ENCODE peak calls at places on chromosomes 7 and 10, in seven cellular contexts. O is activated T-helper 1 cell treated with anti-CD3 and anti-CD28 coated beads, Interleukin-12 subunit alpha, Interleukin-12 subunit beta, Interleukin-2, Interleukin-4 antibody, amounts not matched to agents 30 ng/mL and 10 ng/mL and 1 ng/mL, durations not matched to agents 14 hours and 24 hours and 36 hours; D is naive thymus-derived CD4-positive, alpha-beta T cell; A is brain microvascular endothelial cell; S is stimulated activated CD4-positive, alpha-beta T cell treated with anti-CD3 and anti-CD28 coated beads, Interleukin-4, amount 100 ng/mL, for 24 hours; K is AG04450; U is aorta. E is an unnamed sample.

GRCh38 chr10:84294766-84295447 is 33.5 kb upstream of the CCSER2 start:
- DNase-seq in O (no peak), D (no peak), A (no peak), S (no peak), K (no peak), U (no peak), E (no peak)

GRCh38 chr10:114312585-114312984 is 73.5 kb downstream of the VWA2 start:
- DNase-seq in O (no peak), D (no peak), A (no peak), S (no peak), K (no peak), U (peak), E (no peak)

GRCh38 chr10:88232029-88232895 is 350.9 kb downstream of the RNLS start:
- DNase-seq in O (no peak), D (no peak), A (peak), S (no peak), K (no peak), U (peak), E (peak)

GRCh38 chr10:75770634-75771081 is 339.2 kb downstream of the LRMDA start:
- DNase-seq in O (no peak), D (no peak), A (no peak), S (no peak), K (no peak), U (no peak), E (no peak)

GRCh38 chr7:157043745-157044144 is 33.3 kb upstream of the MNX1 start:
- DNase-seq in O (no peak), D (no peak), A (peak), S (no peak), K (peak), U (no peak), E (no peak)

GRCh38 chr7:152733286-152733934 is 26.1 kb upstream of the ACTR3B start:
- DNase-seq in O (no peak), D (no peak), A (no peak), S (no peak), K (no peak), U (no peak), E (no peak)

GRCh38 chr10:78407009-78407711 is 373.5 kb downstream of the RPS24 start:
- DNase-seq in O (peak), D (peak), A (peak), S (peak), K (peak), U (peak), E (peak)

GRCh38 chr7:27677912-27678612 is 15.4 kb upstream of the HIBADH start:
- DNase-seq in O (no peak), D (no peak), A (peak), S (no peak), K (peak), U (no peak), E (peak)

GRCh38 chr10:79056736-79057391 is 11.9 kb upstream of the ZMIZ1 start:
- DNase-seq in O (no peak), D (no peak), A (no peak), S (no peak), K (no peak), U (peak), E (no peak)

GRCh38 chr10:72074413-72075183 is 13.8 kb downstream of the SPOCK2 start:
- DNase-seq in O (no peak), D (no peak), A (no peak), S (no peak), K (no peak), U (peak), E (no peak)